ENCODE peak calls at places on chromosomes 1 and 21, in seven cellular contexts. J, D, O, R, P, Q and S are unnamed samples.

GRCh38 chr1:54120018-54120697 is 32.6 kb downstream of the CDCP2 start:
- DNase-seq in J (no peak), D (no peak), O (no peak), R (no peak), P (no peak), Q (no peak), S (no peak)

GRCh38 chr1:230073371-230074035 is 6.5 kb downstream of the GALNT2 start:
- DNase-seq in J (no peak), D (no peak), O (peak; percentile 54), R (no peak), P (no peak), Q (no peak), S (peak; percentile 42)

GRCh38 chr1:1272341-1273151 is 1.1 kb downstream of the UBE2J2 start:
- DNase-seq in J (no peak), D (peak; percentile 49), O (peak; percentile 29), R (peak; percentile 78), P (no peak), Q (no peak), S (peak; percentile 87)

GRCh38 chr1:59046730-59047157 is 250.2 kb upstream of the FGGY start:
- DNase-seq in J (no peak), D (no peak), O (no peak), R (peak; percentile 36), P (no peak), Q (no peak), S (no peak)

GRCh38 chr1:78061825-78062523 is 16.2 kb downstream of the GIPC2 start:
- DNase-seq in J (no peak), D (no peak), O (no peak), R (no peak), P (no peak), Q (no peak), S (no peak)

GRCh38 chr1:80375662-80376061 is 1369.1 kb upstream of the ADGRL4 start:
- DNase-seq in J (no peak), D (no peak), O (no peak), R (no peak), P (no peak), Q (no peak), S (no peak)

GRCh38 chr1:226093621-226094020 is 31.1 kb downstream of the H3-3A start:
- DNase-seq in J (no peak), D (no peak), O (no peak), R (no peak), P (no peak), Q (no peak), S (peak; percentile 13)

GRCh38 chr21:26809745-26810144 is 35.5 kb downstream of the ADAMTS1 start:
- DNase-seq in J (no peak), D (no peak), O (no peak), R (no peak), P (no peak), Q (no peak), S (no peak)

GRCh38 chr1:246907472-246907871 is 24.3 kb downstream of the AHCTF1 start:
- DNase-seq in J (no peak), D (no peak), O (peak; percentile 38), R (no peak), P (no peak), Q (no peak), S (no peak)

GRCh38 chr1:156632355-156632754 is 9.6 kb upstream of the BCAN start:
- DNase-seq in J (no peak), D (no peak), O (no peak), R (no peak), P (no peak), Q (no peak), S (no peak)

GRCh38 chr1:60809204-60809985 is 273.0 kb upstream of the NFIA start:
- DNase-seq in J (no peak), D (no peak), O (no peak), R (no peak), P (no peak), Q (no peak), S (no peak)

GRCh38 chr1:9766759-9767442 is 56.9 kb downstream of the CLSTN1 start:
- DNase-seq in J (no peak), D (no peak), O (no peak), R (no peak), P (no peak), Q (no peak), S (no peak)

GRCh38 chr1:231334079-231334666 is 3.5 kb downstream of the EXOC8 start:
- DNase-seq in J (no peak), D (no peak), O (no peak), R (no peak), P (no peak), Q (no peak), S (no peak)

GRCh38 chr1:1199141-1199960 is 7.0 kb downstream of the TNFRSF18 start:
- DNase-seq in J (no peak), D (no peak), O (no peak), R (no peak), P (no peak), Q (no peak), S (peak; percentile 44)

GRCh38 chr1:209354840-209355165 is 228.7 kb upstream of the CAMK1G start:
- DNase-seq in J (no peak), D (no peak), O (no peak), R (no peak), P (no peak), Q (no peak), S (no peak)

GRCh38 chr1:226095286-226095685 is 32.8 kb downstream of the H3-3A start:
- DNase-seq in J (no peak), D (no peak), O (no peak), R (no peak), P (no peak), Q (no peak), S (no peak)

GRCh38 chr1:104163912-104164476 is 414.3 kb downstream of the AMY1C start:
- DNase-seq in J (no peak), D (no peak), O (no peak), R (no peak), P (no peak), Q (no peak), S (no peak)

GRCh38 chr1:205939690-205940330 is 3.4 kb downstream of the SLC26A9 start:
- DNase-seq in J (no peak), D (no peak), O (peak; percentile 77), R (peak; percentile 68), P (no peak), Q (no peak), S (no peak)

GRCh38 chr21:36749935-36750578 is 51.1 kb downstream of the SIM2 start:
- DNase-seq in J (no peak), D (no peak), O (no peak), R (no peak), P (no peak), Q (no peak), S (no peak)

GRCh38 chr1:145871994-145872411 is 13.1 kb upstream of the PIAS3 start:
- DNase-seq in J (peak; percentile 50), D (peak; percentile 62), O (no peak), R (peak; percentile 31), P (no peak), Q (no peak), S (peak; percentile 45)

GRCh38 chr1:155970531-155971167 is 7.7 kb downstream of the ARHGEF2 start:
- DNase-seq in J (peak; percentile 66), D (no peak), O (peak; percentile 27), R (peak; percentile 51), P (peak; percentile 45), Q (no peak), S (peak; percentile 80)

GRCh38 chr1:107829083-107829771 is 135.8 kb downstream of the VAV3 start:
- DNase-seq in J (no peak), D (no peak), O (no peak), R (no peak), P (no peak), Q (no peak), S (no peak)
- TF ChIP-seq POLR2A in J (no peak), D (no peak), O (no peak), R (no peak), P (no peak), Q (no peak), S (no peak)

DNA sequence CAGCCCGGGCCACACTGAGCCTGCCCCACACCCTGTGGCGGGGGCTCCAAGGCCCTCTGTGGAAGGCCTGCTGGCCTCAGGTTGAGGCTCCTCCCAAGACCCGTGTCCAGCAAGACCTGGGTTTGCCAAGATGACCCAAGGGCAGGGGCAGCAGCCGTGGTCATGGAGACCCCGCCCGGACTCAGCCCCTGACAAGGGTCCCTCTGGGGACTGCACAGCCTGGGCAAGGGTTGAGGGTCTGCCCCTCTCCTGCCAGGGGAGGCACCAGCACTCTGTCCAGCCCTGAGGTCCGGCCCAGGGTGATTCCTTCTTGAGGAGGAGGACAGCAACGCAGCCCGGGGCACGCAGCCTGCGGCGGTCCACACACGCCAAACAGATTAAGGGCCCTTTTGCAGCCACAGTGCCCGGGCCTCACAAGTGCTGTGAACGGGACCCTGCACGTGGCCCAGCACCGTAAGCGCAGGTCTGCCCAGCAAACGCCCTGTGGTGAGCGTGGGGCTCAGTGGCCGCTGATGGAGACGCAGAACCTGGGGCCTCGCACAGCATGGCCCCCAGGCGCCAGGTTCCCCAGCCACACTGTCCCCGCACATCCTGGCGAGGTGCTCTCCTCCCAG is 3.4 kb downstream of the SPATC1L start:
- DNase-seq in J (no peak), D (no peak), O (no peak), R (no peak), P (no peak), Q (no peak), S (peak; percentile 42)
- H3K4me3 ChIP-seq in J (no peak overlapping the region), D (no peak overlapping the region), O (no peak overlapping the region), R (no peak overlapping the region), P (no peak overlapping the region), Q (no peak overlapping the region), S (no peak overlapping the region)

DNA sequence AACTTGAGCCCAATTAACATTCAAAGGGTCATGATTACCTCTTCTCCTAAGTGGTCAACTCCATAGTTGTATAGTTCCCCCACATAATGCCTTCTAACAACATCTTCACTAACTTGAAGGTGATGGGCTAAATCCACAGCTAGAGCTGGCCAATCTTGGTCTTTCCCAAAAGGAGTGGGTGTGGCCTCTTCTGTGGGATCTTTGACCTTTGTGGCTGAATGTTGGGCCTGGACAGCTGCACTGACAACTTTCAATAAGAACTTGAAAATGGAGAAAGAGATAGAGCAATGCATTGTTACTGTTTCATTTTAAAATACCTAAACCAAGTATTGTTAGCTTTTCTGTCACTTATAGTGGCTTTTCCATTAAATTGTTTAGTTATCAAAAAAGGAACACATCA is 59.2 kb downstream of the IARS2 start:
- DNase-seq in J (no peak), D (no peak), O (no peak), R (no peak), P (no peak), Q (no peak), S (no peak)
- H3K36me3 ChIP-seq in J (no peaks in the 10 kb centered on the region), D (no peaks in the 10 kb centered on the region), O (peaks cover 21% of the 10 kb centered on the region), R (peaks cover 65% of the 10 kb centered on the region), P (peaks cover 61% of the 10 kb centered on the region), Q (no peaks in the 10 kb centered on the region), S (no peaks in the 10 kb centered on the region)

DNA sequence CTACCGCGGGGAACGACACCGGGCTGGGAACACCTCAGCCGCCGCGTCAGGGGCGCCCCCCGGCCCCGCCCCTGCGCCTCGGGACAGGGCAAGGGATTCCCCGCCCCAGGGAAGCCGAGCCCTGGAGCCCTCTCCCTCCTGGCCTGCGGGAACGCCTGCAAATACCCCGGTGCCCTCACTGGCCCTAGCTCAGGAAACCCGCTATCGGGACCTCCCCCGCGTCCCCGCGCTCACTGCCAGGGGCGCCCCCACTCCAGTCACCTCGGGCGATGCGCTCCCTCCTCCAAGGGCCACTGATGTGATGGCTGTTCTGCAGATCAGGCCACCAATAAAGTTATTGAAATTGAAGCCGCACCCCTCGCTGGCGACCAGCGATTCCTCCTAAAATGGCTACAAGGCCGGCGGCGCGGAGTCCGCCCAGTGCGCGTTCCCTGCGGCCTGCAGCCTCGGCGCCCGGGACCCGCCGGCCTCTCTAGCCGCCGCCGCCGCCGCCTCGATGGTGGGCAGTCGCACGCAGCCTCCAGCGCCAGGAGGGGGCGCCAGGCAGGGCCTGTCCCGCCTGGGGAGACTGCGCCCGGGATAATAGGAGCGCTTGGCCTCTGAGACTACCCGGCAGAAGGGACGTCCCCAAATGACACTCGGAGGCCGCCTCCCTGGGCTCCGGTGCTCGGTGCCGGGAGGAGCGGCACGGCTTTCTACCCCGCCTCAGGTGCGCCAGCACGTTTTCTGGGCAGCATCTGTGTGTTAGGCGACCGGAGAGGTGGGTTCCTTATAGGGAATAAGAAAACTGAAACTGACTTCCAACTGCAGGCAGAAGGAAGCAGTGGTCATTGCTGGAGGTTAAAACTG is at the start of gene PRKAB2:
- DNase-seq in J (peak; percentile 96), D (peak; percentile 96), O (peak; percentile 98), R (peak; percentile 97), P (peak; percentile 91), Q (peak; percentile 84), S (peak; percentile 93)
- TF ChIP-seq POLR2A in J (peak; percentile 73), D (peak; percentile 78), O (peak; percentile 92), R (peak; percentile 23), P (peak; percentile 68), Q (peak; percentile 75), S (no peak)